ENCODE peak calls at places on chromosomes 12 and 14, in ten cellular contexts. I is M059J; X is Panc1; R is GM04504; Z is NCI-H1417 treated with DMSO at 0.1 percent for 48 hours; U is cardiac muscle cell; V is sciatic nerve; L is activated effector memory CD4-positive, alpha-beta T cell treated with Interleukin-2 at 50 U/mL for 16 hours; D is stimulated activated naive CD4-positive, alpha-beta T cell treated with Interleukin-2 at 50 U/mL for 16 hours; F is activated T-helper 9 cell treated with anti-CD3 and anti-CD28 coated beads, Interleukin-2, amount 50 U/mL, for 16 hours. H is an unnamed sample.

GRCh38 chr12:27524839-27525238 is 833 bp downstream of the PPFIBP1 start:
- DNase-seq in I (peak), X (no peak), R (no peak), Z (no peak), U (no peak), V (no peak), L (no peak), D (no peak), F (no peak), H (no peak)

GRCh38 chr12:103540319-103540718 is 44.6 kb upstream of the C12orf42 start:
- DNase-seq in I (no peak), X (no peak), R (no peak), Z (no peak), U (no peak), V (no peak), L (no peak), D (no peak), F (no peak), H (no peak)

GRCh38 chr12:80412343-80412953 is 31.6 kb upstream of the PTPRQ start:
- DNase-seq in I (peak), X (peak), R (peak), Z (peak), U (peak), V (no peak), L (no peak), D (no peak), F (no peak), H (no peak)

GRCh38 chr12:26810330-26810729 is 22.7 kb downstream of the ITPR2 start:
- DNase-seq in I (peak), X (no peak), R (peak), Z (no peak), U (peak), V (peak), L (no peak), D (no peak), F (no peak), H (no peak)

GRCh38 chr12:20829919-20830318 is 19.4 kb downstream of the SLCO1B3 start:
- DNase-seq in I (no peak), X (no peak), R (no peak), Z (no peak), U (no peak), V (no peak), L (no peak), D (no peak), F (no peak), H (no peak)

GRCh38 chr14:83071888-83072501 is 1538.3 kb upstream of the SEL1L start:
- DNase-seq in I (peak), X (no peak), R (no peak), Z (no peak), U (peak), V (no peak), L (no peak), D (no peak), F (no peak), H (no peak)

GRCh38 chr12:122951979-122952892 is 14.0 kb downstream of the ABCB9 start:
- DNase-seq in I (peak), X (no peak), R (no peak), Z (peak), U (peak), V (peak), L (peak), D (peak), F (peak), H (peak)

GRCh38 chr14:33682746-33683145 is 268.1 kb downstream of the EGLN3 start:
- DNase-seq in I (peak), X (no peak), R (peak), Z (no peak), U (no peak), V (peak), L (no peak), D (no peak), F (no peak), H (no peak)

GRCh38 chr12:50103767-50104321 is at the start of gene GPD1:
- DNase-seq in I (peak), X (no peak), R (no peak), Z (peak), U (peak), V (peak), L (no peak), D (peak), F (no peak), H (no peak)

GRCh38 chr14:85195872-85196477 is 334.0 kb upstream of the FLRT2 start:
- DNase-seq in I (no peak), X (no peak), R (no peak), Z (no peak), U (no peak), V (no peak), L (no peak), D (no peak), F (no peak), H (no peak)

GRCh38 chr12:228846-229200 is 14.9 kb upstream of the SLC6A12 start:
- DNase-seq in I (no peak), X (no peak), R (no peak), Z (no peak), U (no peak), V (peak), L (no peak), D (no peak), F (no peak), H (no peak)

GRCh38 chr12:40988831-40989230 is 199.3 kb upstream of the PDZRN4 start:
- DNase-seq in I (no peak), X (no peak), R (no peak), Z (no peak), U (no peak), V (no peak), L (no peak), D (no peak), F (no peak), H (no peak)

GRCh38 chr12:82723093-82723492 is 36.4 kb downstream of the TMTC2 start:
- DNase-seq in I (no peak), X (no peak), R (no peak), Z (no peak), U (no peak), V (no peak), L (no peak), D (no peak), F (no peak), H (peak)

GRCh38 chr14:84375235-84375634 is 1154.7 kb upstream of the FLRT2 start:
- DNase-seq in I (no peak), X (no peak), R (no peak), Z (no peak), U (no peak), V (no peak), L (no peak), D (no peak), F (no peak), H (no peak)

GRCh38 chr14:32601908-32602307 is 272.8 kb downstream of the AKAP6 start:
- DNase-seq in I (no peak), X (no peak), R (no peak), Z (no peak), U (peak), V (no peak), L (no peak), D (no peak), F (no peak), H (no peak)

GRCh38 chr12:81692008-81692407 is 67.1 kb downstream of the PPFIA2 start:
- DNase-seq in I (no peak), X (no peak), R (no peak), Z (no peak), U (no peak), V (no peak), L (no peak), D (no peak), F (no peak), H (no peak)

GRCh38 chr14:45068396-45068795 is 15.5 kb upstream of the PRPF39 start:
- DNase-seq in I (no peak), X (no peak), R (no peak), Z (no peak), U (no peak), V (no peak), L (no peak), D (no peak), F (no peak), H (no peak)

GRCh38 chr12:129789921-129790320 is 113.9 kb downstream of the TMEM132D start:
- DNase-seq in I (no peak), X (no peak), R (no peak), Z (no peak), U (no peak), V (no peak), L (no peak), D (no peak), F (no peak), H (no peak)

GRCh38 chr12:132182206-132182710 is 38.0 kb downstream of the NOC4L start:
- DNase-seq in I (no peak), X (no peak), R (no peak), Z (no peak), U (no peak), V (no peak), L (no peak), D (no peak), F (no peak), H (no peak)

GRCh38 chr12:16385779-16386646 is 38.6 kb downstream of the MGST1 start:
- DNase-seq in I (peak), X (peak), R (peak), Z (peak), U (peak), V (no peak), L (no peak), D (no peak), F (no peak), H (no peak)

GRCh38 chr14:92897922-92898599 is 24.9 kb upstream of the CHGA start:
- DNase-seq in I (no peak), X (no peak), R (no peak), Z (no peak), U (no peak), V (no peak), L (no peak), D (peak), F (peak), H (peak)

GRCh38 chr14:95431199-95432145 is 85.0 kb downstream of the SYNE3 start:
- DNase-seq in I (no peak), X (no peak), R (no peak), Z (no peak), U (peak), V (no peak), L (no peak), D (no peak), F (no peak), H (no peak)

GRCh38 chr12:1832801-1833595 is 12.6 kb downstream of the LRTM2 start:
- DNase-seq in I (no peak), X (no peak), R (no peak), Z (no peak), U (no peak), V (no peak), L (no peak), D (no peak), F (no peak), H (no peak)

GRCh38 chr12:49366652-49367380 is 446 bp upstream of the SPATS2 start:
- DNase-seq in I (peak), X (no peak), R (peak), Z (peak), U (peak), V (peak), L (peak), D (peak), F (peak), H (peak)

GRCh38 chr12:78060186-78060585 is 229.5 kb downstream of the NAV3 start:
- DNase-seq in I (peak), X (no peak), R (no peak), Z (no peak), U (no peak), V (no peak), L (no peak), D (no peak), F (no peak), H (no peak)

GRCh38 chr14:50941151-50941550 is 3.1 kb downstream of the PYGL start:
- DNase-seq in I (peak), X (no peak), R (peak), Z (no peak), U (no peak), V (no peak), L (no peak), D (no peak), F (no peak), H (no peak)

GRCh38 chr12:6084969-6085450 is 39.5 kb downstream of the VWF start:
- DNase-seq in I (peak), X (no peak), R (no peak), Z (no peak), U (no peak), V (peak), L (no peak), D (no peak), F (no peak), H (no peak)

GRCh38 chr14:102878174-102878969 is 44.1 kb upstream of the AMN start:
- DNase-seq in I (no peak), X (no peak), R (no peak), Z (no peak), U (no peak), V (no peak), L (no peak), D (no peak), F (no peak), H (no peak)

GRCh38 chr12:110846615-110847566 is at the start of gene CCDC63:
- DNase-seq in I (peak), X (no peak), R (no peak), Z (no peak), U (peak), V (peak), L (no peak), D (peak), F (no peak), H (peak)